ENCODE peak calls at places on chromosomes 4 and X, in six cellular contexts. S, C, B, D, U and N are unnamed samples.

GRCh38 chr4:528835-529234 is 29.8 kb downstream of the PIGG start:
- DNase-seq in S (no peak), C (no peak), B (no peak), D (no peak), U (no peak), N (no peak)

GRCh38 chrX:49840679-49841078 is 11.6 kb downstream of the PAGE4 start:
- DNase-seq in S (no peak), C (peak), B (peak), D (peak), U (peak), N (peak)

GRCh38 chrX:34813618-34814017 is 129.0 kb upstream of the FAM47B start:
- DNase-seq in S (no peak), C (no peak), B (peak), D (no peak), U (no peak), N (no peak)

GRCh38 chr4:112916868-112917267 is 132.6 kb upstream of the ANK2 start:
- DNase-seq in S (no peak), C (no peak), B (peak), D (no peak), U (no peak), N (no peak)

GRCh38 chrX:150219374-150220185 is 143.5 kb upstream of the MAMLD1 start:
- DNase-seq in S (no peak), C (no peak), B (peak), D (no peak), U (no peak), N (no peak)

GRCh38 chr4:47623916-47624554 is 139.0 kb downstream of the ATP10D start:
- DNase-seq in S (no peak), C (no peak), B (peak), D (no peak), U (no peak), N (no peak)

GRCh38 chrX:123731258-123731986 is 1.4 kb downstream of the THOC2 start:
- DNase-seq in S (no peak), C (no peak), B (peak), D (peak), U (no peak), N (no peak)

GRCh38 chrX:3262906-3263305 is 83.5 kb downstream of the MXRA5 start:
- DNase-seq in S (no peak), C (no peak), B (peak), D (no peak), U (no peak), N (no peak)

GRCh38 chrX:119145241-119145653 is 17.6 kb upstream of the KIAA1210 start:
- DNase-seq in S (no peak), C (no peak), B (no peak), D (peak), U (no peak), N (no peak)

GRCh38 chr4:8676676-8677075 is 84.1 kb downstream of the CPZ start:
- DNase-seq in S (no peak), C (no peak), B (no peak), D (no peak), U (no peak), N (peak)

GRCh38 chrX:101079223-101079622 is 544 bp downstream of the TMEM35A start:
- DNase-seq in S (no peak), C (no peak), B (peak), D (no peak), U (no peak), N (no peak)

GRCh38 chrX:20135956-20136355 is 5.7 kb downstream of the EIF1AX start:
- DNase-seq in S (no peak), C (no peak), B (no peak), D (no peak), U (no peak), N (no peak)

GRCh38 chrX:105837227-105837626 is 14.9 kb downstream of the NRK start:
- DNase-seq in S (peak), C (no peak), B (peak), D (no peak), U (no peak), N (peak)

GRCh38 chr4:1187182-1187581 is 14.8 kb upstream of the SPON2 start:
- DNase-seq in S (no peak), C (no peak), B (no peak), D (peak), U (no peak), N (no peak)

GRCh38 chr4:38163216-38164006 is 203.2 kb downstream of the PTTG2 start:
- DNase-seq in S (no peak), C (no peak), B (peak), D (no peak), U (no peak), N (no peak)

GRCh38 chr4:90245837-90246236 is 118.6 kb downstream of the CCSER1 start:
- DNase-seq in S (no peak), C (no peak), B (no peak), D (no peak), U (no peak), N (no peak)